ENCODE peak calls at places on chromosomes 6 and 20, in eight cellular contexts. J is A549, R is HCT116, Y is uterus, X is testis, U is stomach, P is Peyer's patch, W is heart left ventricle. F is an unnamed sample.

GRCh38 chr6:159929819-159930218 is 39.0 kb downstream of the MAS1 start:
- DNase-seq in J (no peak), P (peak; percentile 17), X (no peak), R (no peak), Y (no peak), W (peak; percentile 29), U (peak; percentile 43), F (no peak)

GRCh38 chr6:109448615-109449014 is 7.0 kb downstream of the MICAL1 start:
- DNase-seq in J (no peak), R (no peak), X (no peak), P (no peak), Y (no peak), W (no peak), U (no peak), F (no peak)

GRCh38 chr6:149109397-149110070 is 208.0 kb upstream of the TAB2 start:
- DNase-seq in R (no peak), X (no peak), U (no peak), J (no peak), W (no peak), P (no peak), Y (no peak), F (no peak)

GRCh38 chr6:33198159-33198852 is 2.2 kb downstream of the RXRB start:
- DNase-seq in Y (no peak), R (no peak), X (no peak), J (no peak), W (no peak), U (no peak), P (no peak), F (no peak)

GRCh38 chr6:32188381-32189081 is 1.5 kb downstream of the PBX2 start:
- DNase-seq in X (no peak), W (no peak), Y (peak; percentile 68), J (no peak), P (no peak), R (no peak), U (no peak), F (peak; percentile 55)

GRCh38 chr6:31037692-31038091 is 27.4 kb downstream of the MUC22 start:
- DNase-seq in W (no peak), P (no peak), R (no peak), Y (no peak), X (no peak), U (no peak), J (no peak), F (no peak)

GRCh38 chr6:90068264-90068663 is 174.0 kb downstream of the GJA10 start:
- DNase-seq in W (peak; percentile 36), J (no peak), U (no peak), X (no peak), P (no peak), Y (no peak), R (peak; percentile 53), F (no peak)

GRCh38 chr6:52990342-52990741 is 4.7 kb downstream of the GSTA4 start:
- DNase-seq in J (no peak), W (no peak), R (no peak), X (no peak), Y (no peak), P (no peak), U (no peak), F (no peak)

GRCh38 chr6:3261921-3262320 is 3.2 kb downstream of the PSMG4 start:
- DNase-seq in P (no peak), Y (no peak), U (no peak), R (no peak), W (no peak), J (no peak), X (peak; percentile 59), F (no peak)

GRCh38 chr6:3263091-3263490 is 4.3 kb downstream of the PSMG4 start:
- DNase-seq in J (no peak), R (no peak), Y (no peak), U (no peak), P (no peak), W (no peak), X (no peak), F (no peak)

GRCh38 chr6:3265671-3266070 is 6.9 kb downstream of the PSMG4 start:
- DNase-seq in W (no peak), U (no peak), Y (no peak), P (no peak), R (no peak), X (no peak), J (no peak), F (no peak)

GRCh38 chr6:3266170-3266569 is 7.4 kb downstream of the PSMG4 start:
- DNase-seq in J (no peak), X (no peak), P (no peak), W (no peak), U (no peak), R (no peak), Y (no peak), F (no peak)

DNA sequence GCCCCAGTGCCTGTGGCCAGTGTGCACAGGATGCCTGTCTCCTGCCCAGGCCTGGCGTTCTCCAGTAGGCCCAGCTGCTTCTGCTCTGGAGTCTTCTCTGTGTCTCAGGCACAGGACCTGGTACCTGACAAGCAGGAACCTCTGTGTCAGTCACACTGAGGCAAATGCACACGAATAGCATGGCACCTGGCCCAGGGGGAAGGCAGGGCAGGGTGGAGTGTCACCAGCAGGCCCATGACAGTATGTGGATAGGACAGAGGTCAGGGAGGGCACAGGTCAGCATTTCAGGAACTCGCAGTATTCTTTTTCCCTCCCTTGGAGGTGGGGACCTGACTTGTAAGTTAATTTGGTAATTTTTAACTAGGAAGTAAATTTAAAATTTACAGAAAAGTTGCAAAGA is 5.6 kb downstream of the PSMG4 start:
- DNase-seq in U (no peak), X (no peak), R (no peak), W (no peak), Y (no peak), P (no peak), J (no peak), F (no peak)
- TF ChIP-seq POLR2A in U (no peak), X (no peak), R (no peak), W (no peak), Y (no peak), P (no peak), J (no peak), F (no peak)

GRCh38 chr6:41942045-41942851 is 640 bp upstream of the CCND3 start:
- DNase-seq in U (no peak), J (no peak), X (no peak), W (no peak), R (no peak), P (no peak), Y (no peak), F (no peak)
- TF ChIP-seq POLR2A in U (no peak), J (no peak), X (no peak), W (no peak), R (no peak), P (no peak), Y (no peak), F (no peak)

GRCh38 chr6:144215932-144216667 is 65.8 kb downstream of the STX11 start:
- DNase-seq in R (peak; percentile 91), J (peak; percentile 67), Y (peak; percentile 96), W (peak; percentile 93), X (peak; percentile 97), U (peak; percentile 94), P (peak; percentile 90), F (peak; percentile 99)
- TF ChIP-seq POLR2A in R (no peak), J (no peak), Y (peak; percentile 47), W (no peak), X (no peak), U (no peak), P (peak; percentile 37), F (peak; percentile 61)

GRCh38 chr20:34956041-34956458 is 382 bp downstream of the MYH7B start:
- DNase-seq in W (no peak), U (no peak), X (no peak), P (no peak), J (no peak), Y (no peak), R (no peak), F (no peak)

GRCh38 chr20:34953960-34954359 is 1.6 kb downstream of the GSS start:
- DNase-seq in W (no peak), J (no peak), Y (no peak), P (no peak), X (no peak), R (no peak), U (no peak), F (no peak)

GRCh38 chr20:34956751-34957472 is 1.2 kb downstream of the MYH7B start:
- DNase-seq in U (no peak), P (no peak), R (no peak), X (no peak), Y (no peak), W (no peak), J (no peak), F (no peak)

GRCh38 chr20:34954905-34955231 is 738 bp downstream of the GSS start:
- DNase-seq in J (no peak), Y (peak; percentile 27), R (peak; percentile 13), P (no peak), U (peak; percentile 28), W (peak; percentile 40), X (peak; percentile 48), F (no peak)

DNA sequence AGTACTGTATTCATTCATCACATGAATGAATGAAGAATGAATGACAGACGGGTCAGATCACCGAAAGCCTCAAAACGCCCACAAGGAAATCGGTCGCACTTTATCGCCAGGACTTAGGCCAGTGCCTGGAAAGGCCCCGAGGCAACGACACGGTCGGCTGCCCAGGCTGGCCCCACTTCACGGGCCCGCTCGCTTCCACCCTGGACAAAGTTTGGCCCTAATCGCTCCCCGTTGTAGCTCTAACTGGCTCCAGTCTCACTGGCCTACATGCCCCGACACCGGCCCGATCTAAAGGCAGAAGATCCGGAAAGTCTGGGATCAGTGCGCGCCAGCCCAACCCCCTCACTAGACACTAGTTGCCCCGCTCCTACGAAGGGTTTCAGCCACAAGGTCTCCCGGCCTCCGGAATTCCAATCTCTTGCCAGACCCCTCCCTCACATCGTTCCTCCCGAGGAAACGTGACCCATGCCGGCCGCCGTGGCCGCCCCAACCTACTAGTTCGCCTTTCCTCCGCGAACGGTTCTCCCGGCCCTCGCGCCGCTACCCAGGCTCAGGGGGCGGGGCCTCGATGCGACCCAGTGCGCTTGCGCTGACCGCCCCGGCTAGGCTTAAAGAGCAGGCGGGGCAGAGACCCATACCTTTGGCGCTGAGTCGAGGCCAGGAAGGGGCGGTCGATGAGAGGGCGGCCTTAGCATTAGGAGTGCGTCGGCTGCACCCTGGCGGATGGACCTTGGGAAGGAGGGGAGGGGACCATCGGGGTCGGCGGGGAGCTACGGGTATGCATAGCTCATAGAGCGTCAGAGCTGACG is at the start of the genes GSS and MYH7B:
- DNase-seq in R (peak; percentile 91), U (peak; percentile 100), W (peak; percentile 97), Y (peak; percentile 99), X (peak; percentile 98), P (peak; percentile 97), J (peak; percentile 96), F (peak; percentile 97)
- TF ChIP-seq POLR2A in R (peak; percentile 88), U (peak; percentile 33), W (no peak), Y (peak; percentile 82), X (peak; percentile 44), P (peak; percentile 87), J (peak; percentile 95), F (peak; percentile 83)

F was measured in tibial nerve.